ENCODE peak calls at places on chromosome 10, in nine cellular contexts. O is mammary epithelial cell; H is effector memory CD4-positive, alpha-beta T cell; Q is DND-41; Y is left ventricle myocardium inferior; D is thoracic aorta; G is colonic mucosa; K is Karpas-422; M is transverse colon. A is an unnamed sample.

GRCh38 chr10:16943301-16944080 is 126.3 kb upstream of the RSU1 start:
- DNase-seq in O (no peak), H (no peak), Q (no peak), Y (no peak), D (no peak), G (no peak), K (no peak), M (no peak), A (no peak)

GRCh38 chr10:71521504-71522290 is 125.0 kb downstream of the CDH23 start:
- DNase-seq in O (peak; percentile 60), H (no peak), Q (no peak), Y (no peak), D (no peak), G (no peak), K (no peak), M (no peak), A (no peak)

GRCh38 chr10:22505923-22506685 is 160.8 kb downstream of the SPAG6 start:
- DNase-seq in O (peak; percentile 9), H (no peak), Q (no peak), Y (no peak), D (no peak), G (peak; percentile 51), K (no peak), M (peak; percentile 65), A (no peak)

GRCh38 chr10:130359711-130360110 is 223.5 kb downstream of the GLRX3 start:
- DNase-seq in O (no peak), H (no peak), Q (no peak), Y (no peak), D (no peak), G (no peak), K (no peak), M (no peak), A (no peak)

GRCh38 chr10:131849591-131850489 is 51.0 kb upstream of the PPP2R2D start:
- DNase-seq in O (no peak), H (no peak), Q (no peak), Y (no peak), D (no peak), G (no peak), K (no peak), M (no peak), A (no peak)

GRCh38 chr10:131451407-131452015 is 140.0 kb upstream of the TCERG1L start:
- DNase-seq in O (no peak), H (no peak), Q (no peak), Y (no peak), D (no peak), G (no peak), K (no peak), M (no peak), A (no peak)

GRCh38 chr10:34885901-34886300 is 70.8 kb upstream of the PARD3 start:
- DNase-seq in O (no peak), H (no peak), Q (no peak), Y (no peak), D (no peak), G (no peak), K (no peak), M (no peak), A (no peak)

GRCh38 chr10:21359202-21359601 is 166.3 kb downstream of the SKIDA1 start:
- DNase-seq in O (no peak), H (no peak), Q (no peak), Y (no peak), D (no peak), G (no peak), K (no peak), M (no peak), A (no peak)

GRCh38 chr10:113991091-113991860 is 52.4 kb upstream of the ADRB1 start:
- DNase-seq in O (no peak), H (no peak), Q (peak; percentile 18), Y (no peak), D (no peak), G (no peak), K (no peak), M (no peak), A (no peak)

GRCh38 chr10:35416628-35417625 is 80.6 kb downstream of the CCNY start:
- DNase-seq in O (no peak), H (no peak), Q (peak; percentile 24), Y (no peak), D (no peak), G (no peak), K (no peak), M (no peak), A (no peak)

GRCh38 chr10:26841733-26842317 is 18.9 kb downstream of the ABI1 start:
- DNase-seq in O (no peak), H (no peak), Q (no peak), Y (no peak), D (no peak), G (no peak), K (no peak), M (no peak), A (no peak)

GRCh38 chr10:930415-931325 is 835 bp downstream of the LARP4B start:
- DNase-seq in O (peak; percentile 50), H (no peak), Q (peak; percentile 33), Y (peak; percentile 33), D (no peak), G (peak; percentile 73), K (peak; percentile 72), M (peak; percentile 76), A (no peak)

GRCh38 chr10:404341-404740 is 269.1 kb downstream of the ZMYND11 start:
- DNase-seq in O (no peak), H (no peak), Q (no peak), Y (no peak), D (no peak), G (peak; percentile 4), K (no peak), M (no peak), A (no peak)

GRCh38 chr10:118698421-118698820 is 56.3 kb downstream of the CACUL1 start:
- DNase-seq in O (peak; percentile 60), H (peak; percentile 56), Q (peak; percentile 88), Y (no peak), D (no peak), G (peak; percentile 44), K (no peak), M (peak; percentile 13), A (no peak)

GRCh38 chr10:48748573-48748972 is 63.9 kb downstream of the WDFY4 start:
- DNase-seq in O (no peak), H (no peak), Q (no peak), Y (no peak), D (no peak), G (no peak), K (peak; percentile 53), M (no peak), A (no peak)

GRCh38 chr10:116769368-116769767 is 27.0 kb upstream of the HSPA12A start:
- DNase-seq in O (no peak), H (no peak), Q (no peak), Y (no peak), D (no peak), G (no peak), K (no peak), M (no peak), A (no peak)

DNA sequence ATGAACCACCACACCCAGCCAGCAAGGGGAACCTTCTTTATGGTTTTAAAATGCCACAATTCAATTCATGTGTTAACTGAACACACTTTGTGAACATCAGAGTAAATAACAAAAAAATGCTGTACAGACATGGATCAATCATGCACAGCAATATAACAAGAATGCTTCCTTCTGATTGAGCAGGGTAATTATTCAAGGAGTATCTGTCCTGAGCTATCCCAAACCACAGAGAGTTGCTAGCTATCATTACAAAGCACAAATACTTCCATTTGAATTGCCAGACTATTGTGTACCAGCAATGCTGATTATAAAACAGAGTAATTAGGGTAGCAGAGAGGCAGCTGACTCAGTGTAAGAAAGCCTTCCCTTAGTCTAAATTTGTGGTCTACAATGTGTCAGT is 11.3 kb upstream of the RHOBTB1 start:
- DNase-seq in O (no peak), H (no peak), Q (no peak), Y (no peak), D (no peak), G (no peak), K (no peak), M (no peak), A (no peak)
- H3K27ac ChIP-seq in O (peak overlapping the region; percentile 20), H (no peak overlapping the region), Q (no peak overlapping the region), Y (no peak overlapping the region), D (no peak overlapping the region), G (no peak overlapping the region), K (no peak overlapping the region), M (no peak overlapping the region), A (no peak overlapping the region)

DNA sequence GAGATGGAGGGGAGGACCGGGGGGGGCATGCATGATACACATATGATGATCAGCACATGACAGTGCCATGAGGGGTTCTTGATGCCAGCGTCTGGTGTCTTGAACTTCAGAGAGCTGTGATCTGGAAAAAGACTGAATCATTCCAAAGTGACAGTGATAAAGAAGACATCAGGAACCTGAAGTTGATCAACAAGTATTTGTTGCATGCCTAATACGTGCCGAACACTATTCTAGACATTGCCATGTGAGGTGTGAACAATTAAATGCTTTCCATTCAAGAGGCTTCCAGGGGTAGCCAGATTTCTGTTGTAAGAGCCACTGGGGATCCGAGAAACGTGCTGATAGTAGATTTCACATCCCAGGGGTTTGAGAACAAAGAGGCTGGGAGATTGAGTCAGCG is 6.2 kb downstream of the MCM10 start:
- DNase-seq in O (no peak), H (no peak), Q (no peak), Y (no peak), D (no peak), G (no peak), K (no peak), M (no peak), A (no peak)
- H3K36me3 ChIP-seq in O (peaks cover 2% of the 10 kb centered on the region), H (no peaks in the 10 kb centered on the region), Q (peaks cover 88% of the 10 kb centered on the region), Y (no peaks in the 10 kb centered on the region), D (no peaks in the 10 kb centered on the region), G (no peaks in the 10 kb centered on the region), K (peaks cover 29% of the 10 kb centered on the region), M (no peaks in the 10 kb centered on the region), A (no peaks in the 10 kb centered on the region)

GRCh38 chr10:95290801-95291633 is at the start of gene PDLIM1:
- DNase-seq in O (peak; percentile 70), H (no peak), Q (no peak), Y (peak; percentile 83), D (no peak), G (peak; percentile 86), K (peak; percentile 45), M (peak; percentile 89), A (peak; percentile 16)

GRCh38 chr10:95289921-95290421 is 832 bp downstream of the PDLIM1 start:
- DNase-seq in O (no peak), H (no peak), Q (no peak), Y (no peak), D (no peak), G (no peak), K (no peak), M (no peak), A (no peak)

GRCh38 chr10:95288273-95288672 is 2.5 kb downstream of the PDLIM1 start:
- DNase-seq in O (no peak), H (no peak), Q (no peak), Y (no peak), D (no peak), G (no peak), K (no peak), M (no peak), A (no peak)

GRCh38 chr10:95290446-95290800 is 380 bp downstream of the PDLIM1 start:
- DNase-seq in O (no peak), H (no peak), Q (no peak), Y (peak; percentile 27), D (no peak), G (no peak), K (no peak), M (no peak), A (no peak)

GRCh38 chr10:95289003-95289920 is 1.5 kb downstream of the PDLIM1 start:
- DNase-seq in O (peak; percentile 42), H (no peak), Q (no peak), Y (no peak), D (no peak), G (peak; percentile 68), K (peak; percentile 40), M (peak; percentile 70), A (no peak)
- H3K27ac ChIP-seq in O (peak overlapping the region; percentile 83), H (no peak overlapping the region), Q (no peak overlapping the region), Y (peak overlapping the region; percentile 97), D (peak overlapping the region; percentile 81), G (peak overlapping the region; percentile 89), K (no peak overlapping the region), M (peak overlapping the region; percentile 98), A (peak overlapping the region; percentile 95)

GRCh38 chr10:58396057-58396456 is 10.8 kb downstream of the TFAM start:
- DNase-seq in O (no peak), H (no peak), Q (no peak), Y (no peak), D (no peak), G (no peak), K (no peak), M (no peak), A (no peak)
- H3K36me3 ChIP-seq in O (peaks cover 29% of the 10 kb centered on the region), H (peaks cover 45% of the 10 kb centered on the region), Q (peaks cover 71% of the 10 kb centered on the region), Y (peaks cover 66% of the 10 kb centered on the region), D (peaks cover 14% of the 10 kb centered on the region), G (no peaks in the 10 kb centered on the region), K (peaks cover 59% of the 10 kb centered on the region), M (peaks cover 39% of the 10 kb centered on the region), A (no peaks in the 10 kb centered on the region)